ENCODE peak calls at places on chromosomes 16 and 17, in four cellular contexts. One of them, this sample, is unnamed.

GRCh38 chr17:43314582-43314981 is 80.8 kb upstream of the RNU2-1 start:
- DNase-seq in GM12878: no peak
- DNase-seq in HepG2: no peak
- DNase-seq in K562: no peak
- DNase-seq in this sample: no peak

GRCh38 chr17:8791910-8792270 is 7.3 kb downstream of the MFSD6L start:
- DNase-seq in GM12878: no peak
- DNase-seq in HepG2: no peak
- DNase-seq in K562: peak
- DNase-seq in this sample: no peak

GRCh38 chr17:13600475-13601316 is 1.0 kb downstream of the HS3ST3A1 start:
- DNase-seq in GM12878: no peak
- DNase-seq in HepG2: no peak
- DNase-seq in K562: peak
- DNase-seq in this sample: no peak

GRCh38 chr16:25750489-25750888 is 58.7 kb downstream of the HS3ST4 start:
- DNase-seq in GM12878: no peak
- DNase-seq in HepG2: no peak
- DNase-seq in K562: no peak
- DNase-seq in this sample: no peak

GRCh38 chr17:18182978-18183333 is 672 bp upstream of the ALKBH5 start:
- DNase-seq in GM12878: no peak
- DNase-seq in HepG2: no peak
- DNase-seq in K562: peak
- DNase-seq in this sample: peak

GRCh38 chr16:88619859-88620655 is 18.3 kb upstream of the IL17C start:
- DNase-seq in GM12878: no peak
- DNase-seq in HepG2: no peak
- DNase-seq in K562: no peak
- DNase-seq in this sample: no peak

GRCh38 chr17:77374170-77374936 is 233.6 kb downstream of the SEC14L1 start:
- DNase-seq in GM12878: no peak
- DNase-seq in HepG2: peak
- DNase-seq in K562: peak
- DNase-seq in this sample: peak

GRCh38 chr17:66549731-66550207 is 247.4 kb downstream of the PRKCA start:
- DNase-seq in GM12878: no peak
- DNase-seq in HepG2: no peak
- DNase-seq in K562: no peak
- DNase-seq in this sample: no peak

GRCh38 chr17:77686903-77687302 is 271.6 kb upstream of the TNRC6C start:
- DNase-seq in GM12878: no peak
- DNase-seq in HepG2: no peak
- DNase-seq in K562: no peak
- DNase-seq in this sample: no peak

GRCh38 chr17:55735784-55736405 is 13.2 kb upstream of the TMEM100 start:
- DNase-seq in GM12878: no peak
- DNase-seq in HepG2: peak
- DNase-seq in K562: peak
- DNase-seq in this sample: peak

GRCh38 chr17:31067699-31068184 is 27.0 kb upstream of the NF1 start:
- DNase-seq in GM12878: no peak
- DNase-seq in HepG2: peak
- DNase-seq in K562: no peak
- DNase-seq in this sample: no peak

GRCh38 chr16:16082255-16082654 is 132.8 kb downstream of the ABCC1 start:
- DNase-seq in GM12878: no peak
- DNase-seq in HepG2: no peak
- DNase-seq in K562: no peak
- DNase-seq in this sample: no peak

GRCh38 chr16:25110392-25110947 is 1.1 kb upstream of the LCMT1 start:
- DNase-seq in GM12878: no peak
- DNase-seq in HepG2: no peak
- DNase-seq in K562: no peak
- DNase-seq in this sample: no peak

GRCh38 chr16:30775381-30776099 is 11.5 kb downstream of the ZNF629 start:
- DNase-seq in GM12878: no peak
- DNase-seq in HepG2: peak
- DNase-seq in K562: peak
- DNase-seq in this sample: peak

GRCh38 chr16:28192811-28193529 is 18.8 kb downstream of the XPO6 start:
- DNase-seq in GM12878: no peak
- DNase-seq in HepG2: no peak
- DNase-seq in K562: no peak
- DNase-seq in this sample: no peak

GRCh38 chr17:67680445-67681224 is 37.1 kb upstream of the NOL11 start:
- DNase-seq in GM12878: no peak
- DNase-seq in HepG2: no peak
- DNase-seq in K562: no peak
- DNase-seq in this sample: no peak

GRCh38 chr17:39139137-39139516 is 12.3 kb downstream of the PLXDC1 start:
- DNase-seq in GM12878: no peak
- DNase-seq in HepG2: no peak
- DNase-seq in K562: no peak
- DNase-seq in this sample: no peak

GRCh38 chr17:30323262-30323894 is 10.5 kb downstream of the TMIGD1 start:
- DNase-seq in GM12878: no peak
- DNase-seq in HepG2: no peak
- DNase-seq in K562: no peak
- DNase-seq in this sample: no peak

GRCh38 chr17:64176556-64176955 is 46.6 kb upstream of the ERN1 start:
- DNase-seq in GM12878: no peak
- DNase-seq in HepG2: no peak
- DNase-seq in K562: no peak
- DNase-seq in this sample: no peak

GRCh38 chr16:64287667-64288521 is 834.0 kb downstream of the CDH11 start:
- DNase-seq in GM12878: no peak
- DNase-seq in HepG2: no peak
- DNase-seq in K562: no peak
- DNase-seq in this sample: no peak

GRCh38 chr17:61848247-61848646 is 15.1 kb downstream of the BRIP1 start:
- DNase-seq in GM12878: no peak
- DNase-seq in HepG2: no peak
- DNase-seq in K562: no peak
- DNase-seq in this sample: no peak

GRCh38 chr17:34988644-34989043 is 8.3 kb downstream of the LIG3 start:
- DNase-seq in GM12878: no peak
- DNase-seq in HepG2: no peak
- DNase-seq in K562: peak
- DNase-seq in this sample: no peak

GRCh38 chr17:72143245-72143644 is 22.4 kb downstream of the SOX9 start:
- DNase-seq in GM12878: no peak
- DNase-seq in HepG2: peak
- DNase-seq in K562: no peak
- DNase-seq in this sample: no peak

GRCh38 chr17:11643851-11644250 is 45.6 kb downstream of the DNAH9 start:
- DNase-seq in GM12878: no peak
- DNase-seq in HepG2: no peak
- DNase-seq in K562: no peak
- DNase-seq in this sample: no peak

GRCh38 chr16:48117217-48118105 is 38.3 kb downstream of the ABCC12 start:
- DNase-seq in GM12878: no peak
- DNase-seq in HepG2: peak
- DNase-seq in K562: peak
- DNase-seq in this sample: peak

GRCh38 chr17:73292031-73292531 is 19.7 kb downstream of the CDC42EP4 start:
- DNase-seq in GM12878: no peak
- DNase-seq in HepG2: no peak
- DNase-seq in K562: no peak
- DNase-seq in this sample: no peak

GRCh38 chr17:55451758-55452468 is 30.3 kb upstream of the MMD start:
- DNase-seq in GM12878: no peak
- DNase-seq in HepG2: no peak
- DNase-seq in K562: no peak
- DNase-seq in this sample: no peak

GRCh38 chr16:86227041-86227440 is 283.3 kb upstream of the FOXF1 start:
- DNase-seq in GM12878: no peak
- DNase-seq in HepG2: no peak
- DNase-seq in K562: no peak
- DNase-seq in this sample: no peak

GRCh38 chr16:49439050-49439449 is 65.4 kb downstream of the C16orf78 start:
- DNase-seq in GM12878: no peak
- DNase-seq in HepG2: no peak
- DNase-seq in K562: no peak
- DNase-seq in this sample: no peak

GRCh38 chr17:50093807-50094206 is 1.3 kb upstream of the PDK2 start:
- DNase-seq in GM12878: no peak
- DNase-seq in HepG2: no peak
- DNase-seq in K562: no peak
- DNase-seq in this sample: no peak

GRCh38 chr16:87834668-87835473 is 34.4 kb downstream of the SLC7A5 start:
- DNase-seq in GM12878: no peak
- DNase-seq in HepG2: no peak
- DNase-seq in K562: no peak
- DNase-seq in this sample: no peak

GRCh38 chr17:27457731-27458523 is 1.7 kb downstream of the KSR1 start:
- DNase-seq in GM12878: no peak
- DNase-seq in HepG2: peak
- DNase-seq in K562: peak
- DNase-seq in this sample: peak

GRCh38 chr16:88900653-88901052 is 34.2 kb upstream of the PABPN1L start:
- DNase-seq in GM12878: no peak
- DNase-seq in HepG2: no peak
- DNase-seq in K562: no peak
- DNase-seq in this sample: no peak

DNA sequence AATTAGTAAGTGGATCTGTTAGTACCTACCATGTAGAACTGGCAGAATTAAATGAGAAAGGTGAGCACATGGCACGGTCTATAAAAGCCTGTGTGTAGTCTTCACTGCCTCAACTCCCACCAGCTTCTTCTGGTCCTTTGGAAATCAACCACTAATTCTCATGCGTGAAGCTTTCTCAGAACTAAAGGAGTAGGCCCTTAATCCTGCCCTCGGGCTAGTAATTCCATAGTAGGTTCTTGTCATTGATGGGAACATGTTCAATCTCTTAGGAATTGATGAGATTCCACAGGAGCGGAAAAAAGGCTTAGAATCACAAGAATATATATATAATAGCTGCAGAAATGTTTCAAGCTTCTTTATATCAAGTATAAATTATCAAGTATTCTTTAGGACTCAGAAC is 21.7 kb downstream of the CDR2 start:
- DNase-seq in GM12878: no peak
- DNase-seq in HepG2: no peak
- DNase-seq in K562: no peak
- DNase-seq in this sample: no peak
- TF ChIP-seq BHLHE40 in GM12878: no peak
- TF ChIP-seq BHLHE40 in HepG2: no peak
- TF ChIP-seq BHLHE40 in K562: no peak
- TF ChIP-seq BHLHE40 in this sample: no peak

GRCh38 chr17:60602871-60603270 is 2.9 kb downstream of the PPM1D start:
- DNase-seq in GM12878: no peak
- DNase-seq in HepG2: no peak
- DNase-seq in K562: no peak
- DNase-seq in this sample: no peak

GRCh38 chr17:60606036-60606435 is 6.0 kb downstream of the PPM1D start:
- DNase-seq in GM12878: no peak
- DNase-seq in HepG2: no peak
- DNase-seq in K562: no peak
- DNase-seq in this sample: no peak

GRCh38 chr17:60602385-60602742 is 2.4 kb downstream of the PPM1D start:
- DNase-seq in GM12878: no peak
- DNase-seq in HepG2: no peak
- DNase-seq in K562: no peak
- DNase-seq in this sample: no peak

GRCh38 chr17:60601443-60602384 is 1.7 kb downstream of the PPM1D start:
- DNase-seq in GM12878: peak
- DNase-seq in HepG2: peak
- DNase-seq in K562: peak
- DNase-seq in this sample: peak

DNA sequence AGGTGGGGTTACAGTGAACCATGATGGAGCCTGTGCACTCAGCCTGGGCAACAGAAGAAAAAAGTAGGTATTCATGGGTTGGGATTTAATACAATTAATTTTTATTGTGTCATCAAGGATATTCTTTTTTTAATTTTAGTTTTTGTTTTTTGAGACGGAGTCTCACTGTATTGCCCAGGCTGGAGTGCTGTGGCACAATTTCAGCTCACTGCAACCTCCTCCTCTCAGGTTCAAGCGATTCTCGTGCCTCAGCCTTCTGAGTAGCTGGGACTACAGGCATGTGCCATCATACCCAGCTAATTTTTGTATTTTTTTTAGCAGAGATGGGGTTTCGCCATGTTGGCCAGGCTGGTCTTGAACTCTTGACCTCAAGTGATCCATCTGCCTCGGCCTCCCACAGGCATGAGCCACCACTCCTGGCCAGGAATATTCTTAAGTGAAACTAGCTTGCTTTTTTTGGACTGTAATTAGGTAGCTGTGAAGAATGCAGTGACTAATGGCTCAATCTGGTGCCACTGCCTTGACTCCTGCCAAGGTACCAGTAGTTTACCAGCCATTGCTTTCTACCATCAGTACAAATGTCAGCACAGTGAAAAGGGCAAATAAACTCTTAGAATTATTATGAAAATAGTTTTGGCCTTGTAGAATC is 4.8 kb downstream of the PPM1D start:
- DNase-seq in GM12878: no peak
- DNase-seq in HepG2: no peak
- DNase-seq in K562: no peak
- DNase-seq in this sample: no peak
- TF ChIP-seq TARDBP in GM12878: no peak
- TF ChIP-seq TARDBP in HepG2: no peak
- TF ChIP-seq TARDBP in K562: no peak
- TF ChIP-seq TARDBP in this sample: no peak

DNA sequence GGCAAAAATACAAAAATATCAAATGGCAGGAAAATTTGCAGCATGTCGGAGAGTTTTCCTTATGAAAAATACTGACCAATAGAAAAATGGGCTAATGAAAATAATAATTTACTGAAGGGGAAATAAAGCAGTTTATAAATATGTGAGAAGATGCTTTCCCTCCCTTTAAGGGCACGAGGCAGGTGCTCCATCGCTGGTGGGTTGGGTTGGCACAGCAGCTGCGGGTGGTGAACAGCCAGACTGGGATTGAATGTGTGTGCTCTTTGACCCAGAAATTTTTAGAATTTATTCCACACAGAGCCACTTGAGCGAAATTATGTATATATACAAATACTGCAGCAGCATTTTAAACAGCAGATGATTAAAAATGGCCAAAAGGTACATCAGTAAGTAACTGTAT is 109.1 kb upstream of the ZNF750 start:
- DNase-seq in GM12878: no peak
- DNase-seq in HepG2: no peak
- DNase-seq in K562: no peak
- DNase-seq in this sample: no peak
- TF ChIP-seq BHLHE40 in GM12878: no peak
- TF ChIP-seq BHLHE40 in HepG2: no peak
- TF ChIP-seq BHLHE40 in K562: no peak
- TF ChIP-seq BHLHE40 in this sample: no peak

GRCh38 chr17:75153854-75154194 is 488 bp downstream of the JPT1 start:
- DNase-seq in GM12878: no peak
- DNase-seq in HepG2: no peak
- DNase-seq in K562: no peak
- DNase-seq in this sample: no peak
- TF ChIP-seq TARDBP in GM12878: no peak
- TF ChIP-seq TARDBP in HepG2: no peak
- TF ChIP-seq TARDBP in K562: no peak
- TF ChIP-seq TARDBP in this sample: no peak